ENCODE peak calls at places on chromosomes 16 and 17, in six cellular contexts. M is GM20000; P is stimulated activated CD4-positive, alpha-beta T cell treated with anti-CD3 and anti-CD28 coated beads, Interleukin-4, amount 100 ng/mL, for 4 hours; D is mesothelial cell of epicardium; W is neural crest cell; H is T-helper 1 cell. G is an unnamed sample.

GRCh38 chr17:75684924-75685323 is 17.8 kb downstream of the SAP30BP start:
- DNase-seq in W (no peak), H (no peak), P (no peak), D (peak), M (no peak), G (no peak)

GRCh38 chr16:19776565-19776964 is 58.5 kb downstream of the IQCK start:
- DNase-seq in M (no peak), W (no peak), D (no peak), H (no peak), P (no peak), G (no peak)

GRCh38 chr16:83808573-83809014 is 816 bp downstream of the HSBP1 start:
- DNase-seq in P (no peak), M (no peak), W (no peak), H (no peak), D (no peak), G (no peak)

GRCh38 chr17:7445011-7445927 is at the start of gene CHRNB1:
- DNase-seq in D (no peak), P (peak), M (peak), H (no peak), W (peak), G (peak)

GRCh38 chr16:72596373-72596772 is 424.4 kb upstream of the PMFBP1 start:
- DNase-seq in W (no peak), H (no peak), P (no peak), M (no peak), D (no peak), G (no peak)

GRCh38 chr16:26987631-26988030 is 79.1 kb upstream of the C16orf82 start:
- DNase-seq in P (no peak), W (no peak), H (no peak), M (no peak), D (no peak), G (peak)

GRCh38 chr17:7479389-7480192 is at the start of gene ZBTB4:
- DNase-seq in H (peak), P (peak), M (peak), W (peak), D (no peak), G (peak)

GRCh38 chr16:2691491-2692248 is 9.3 kb downstream of the KCTD5 start:
- DNase-seq in P (no peak), W (no peak), D (no peak), H (no peak), M (no peak), G (no peak)

GRCh38 chr16:56488035-56488434 is 31.8 kb downstream of the BBS2 start:
- DNase-seq in M (no peak), H (no peak), W (no peak), P (no peak), D (no peak), G (no peak)

GRCh38 chr17:3762922-3763776 is 37.8 kb downstream of the ITGAE start:
- DNase-seq in W (no peak), M (peak), D (no peak), P (no peak), H (no peak), G (no peak)

GRCh38 chr16:78499399-78499798 is 399.9 kb downstream of the WWOX start:
- DNase-seq in D (no peak), P (no peak), H (no peak), M (no peak), W (no peak), G (no peak)

GRCh38 chr16:56423584-56424403 is 1.6 kb downstream of the AMFR start:
- DNase-seq in M (peak), H (no peak), W (no peak), P (no peak), D (no peak), G (no peak)

GRCh38 chr16:22428654-22429053 is 54.2 kb upstream of the CDR2 start:
- DNase-seq in P (no peak), H (no peak), W (no peak), M (no peak), D (no peak), G (no peak)

GRCh38 chr17:79830303-79830702 is 8.9 kb downstream of the CBX4 start:
- DNase-seq in H (no peak), P (no peak), M (no peak), W (no peak), D (no peak), G (no peak)

GRCh38 chr17:58968662-58969061 is 138.0 kb downstream of the TRIM37 start:
- DNase-seq in W (no peak), H (no peak), M (no peak), D (no peak), P (no peak), G (peak)